ENCODE peak calls at places on chromosomes 16 and 17, in eight cellular contexts. J, D, N, G, L, K, C and I are unnamed samples.

GRCh38 chr16:30340621-30341020 is 14.5 kb downstream of the CD2BP2 start:
- DNase-seq in J (no peak), D (no peak), N (no peak), G (no peak), L (no peak), K (no peak), C (no peak), I (no peak)

GRCh38 chr17:57377094-57377493 is 120.8 kb downstream of the MSI2 start:
- DNase-seq in J (no peak), D (no peak), N (no peak), G (no peak), L (no peak), K (no peak), C (no peak), I (no peak)

GRCh38 chr17:19332371-19333131 is 30.0 kb downstream of the B9D1 start:
- DNase-seq in J (no peak), D (peak; percentile 61), N (peak; percentile 22), G (no peak), L (no peak), K (peak; percentile 52), C (no peak), I (no peak)

GRCh38 chr16:86734559-86735480 is 156.5 kb downstream of the FOXL1 start:
- DNase-seq in J (no peak), D (peak; percentile 32), N (no peak), G (no peak), L (peak; percentile 41), K (no peak), C (no peak), I (no peak)

GRCh38 chr16:56101480-56101879 is 89.8 kb upstream of the GNAO1 start:
- DNase-seq in J (no peak), D (no peak), N (no peak), G (no peak), L (no peak), K (no peak), C (no peak), I (no peak)

GRCh38 chr16:4369006-4369766 is 2.5 kb upstream of the VASN start:
- DNase-seq in J (no peak), D (no peak), N (no peak), G (no peak), L (no peak), K (no peak), C (no peak), I (no peak)

GRCh38 chr16:54633943-54634362 is 296.7 kb upstream of the IRX5 start:
- DNase-seq in J (no peak), D (no peak), N (no peak), G (no peak), L (peak; percentile 28), K (no peak), C (no peak), I (no peak)

GRCh38 chr17:80423536-80424225 is 8.7 kb downstream of the ENDOV start:
- DNase-seq in J (no peak), D (no peak), N (no peak), G (no peak), L (no peak), K (no peak), C (no peak), I (no peak)

GRCh38 chr17:40980117-40980516 is 4.0 kb downstream of the KRT40 start:
- DNase-seq in J (no peak), D (no peak), N (no peak), G (no peak), L (no peak), K (no peak), C (no peak), I (no peak)

GRCh38 chr16:67993207-67994036 is 5.9 kb downstream of the DPEP2 start:
- DNase-seq in J (peak; percentile 86), D (peak; percentile 90), N (peak; percentile 90), G (peak; percentile 79), L (peak; percentile 78), K (peak; percentile 96), C (no peak), I (peak; percentile 46)

GRCh38 chr16:84396537-84397008 is 28.2 kb downstream of the ATP2C2 start:
- DNase-seq in J (no peak), D (no peak), N (no peak), G (no peak), L (no peak), K (no peak), C (no peak), I (no peak)

GRCh38 chr16:81973737-81974136 is 37.5 kb downstream of the SDR42E1 start:
- DNase-seq in J (no peak), D (no peak), N (no peak), G (no peak), L (no peak), K (no peak), C (no peak), I (no peak)

GRCh38 chr16:46845952-46846351 is 15.0 kb upstream of the C16orf87 start:
- DNase-seq in J (no peak), D (no peak), N (no peak), G (no peak), L (no peak), K (no peak), C (no peak), I (no peak)

GRCh38 chr17:13931752-13932477 is 137.4 kb upstream of the COX10 start:
- DNase-seq in J (peak; percentile 41), D (peak; percentile 88), N (no peak), G (no peak), L (no peak), K (no peak), C (peak; percentile 16), I (no peak)

GRCh38 chr17:30082807-30083206 is 33.8 kb upstream of the NSRP1 start:
- DNase-seq in J (no peak), D (no peak), N (no peak), G (no peak), L (no peak), K (no peak), C (no peak), I (no peak)

GRCh38 chr17:17884281-17885028 is 47.7 kb upstream of the SREBF1 start:
- DNase-seq in J (no peak), D (no peak), N (no peak), G (no peak), L (no peak), K (no peak), C (no peak), I (no peak)

GRCh38 chr17:382644-383533 is 30.3 kb upstream of the RPH3AL start:
- DNase-seq in J (no peak), D (peak; percentile 78), N (no peak), G (no peak), L (no peak), K (no peak), C (peak; percentile 53), I (no peak)

GRCh38 chr16:30417447-30418349 is 10.3 kb downstream of the ZNF771 start:
- DNase-seq in J (peak; percentile 90), D (peak; percentile 92), N (peak; percentile 92), G (peak; percentile 83), L (peak; percentile 80), K (peak; percentile 93), C (peak; percentile 33), I (peak; percentile 79)

GRCh38 chr16:66720766-66721165 is 24.2 kb upstream of the CMTM4 start:
- DNase-seq in J (no peak), D (no peak), N (no peak), G (no peak), L (no peak), K (no peak), C (no peak), I (no peak)

GRCh38 chr17:58402047-58402446 is 15.3 kb downstream of the RNF43 start:
- DNase-seq in J (no peak), D (no peak), N (peak; percentile 8), G (no peak), L (no peak), K (no peak), C (no peak), I (no peak)

GRCh38 chr16:80273635-80274538 is 266.9 kb upstream of the DYNLRB2 start:
- DNase-seq in J (no peak), D (no peak), N (no peak), G (no peak), L (no peak), K (no peak), C (peak; percentile 40), I (no peak)

GRCh38 chr16:56950881-56951771 is 10.6 kb upstream of the CETP start:
- DNase-seq in J (peak; percentile 61), D (peak; percentile 75), N (peak; percentile 68), G (peak; percentile 30), L (peak; percentile 59), K (peak; percentile 83), C (no peak), I (peak; percentile 34)

GRCh38 chr16:80671281-80671849 is 130.6 kb downstream of the DYNLRB2 start:
- DNase-seq in J (no peak), D (no peak), N (no peak), G (no peak), L (no peak), K (no peak), C (no peak), I (no peak)

GRCh38 chr17:66466933-66467367 is 164.5 kb downstream of the PRKCA start:
- DNase-seq in J (no peak), D (peak; percentile 74), N (peak; percentile 53), G (peak; percentile 25), L (no peak), K (peak; percentile 68), C (peak; percentile 97), I (no peak)

GRCh38 chr17:4506892-4507291 is 8.2 kb downstream of the SPNS2 start:
- DNase-seq in J (no peak), D (no peak), N (no peak), G (no peak), L (no peak), K (no peak), C (no peak), I (no peak)

GRCh38 chr17:7280519-7281073 is 922 bp upstream of the SLC2A4 start:
- DNase-seq in J (peak; percentile 89), D (peak; percentile 91), N (peak; percentile 88), G (peak; percentile 75), L (peak; percentile 82), K (peak; percentile 93), C (no peak), I (peak; percentile 61)

GRCh38 chr16:77585852-77586251 is 136.5 kb upstream of the NUDT7 start:
- DNase-seq in J (no peak), D (no peak), N (no peak), G (no peak), L (no peak), K (no peak), C (no peak), I (no peak)

GRCh38 chr17:36937001-36937960 is at the start of gene LHX1:
- DNase-seq in J (no peak), D (no peak), N (no peak), G (no peak), L (no peak), K (peak; percentile 62), C (no peak), I (no peak)

GRCh38 chr17:16027708-16028584 is 28.3 kb downstream of the TTC19 start:
- DNase-seq in J (no peak), D (no peak), N (peak; percentile 58), G (peak; percentile 28), L (no peak), K (peak; percentile 59), C (peak; percentile 76), I (no peak)

GRCh38 chr17:40323731-40324650 is 15.0 kb downstream of the RARA start:
- DNase-seq in J (peak; percentile 60), D (peak; percentile 83), N (peak; percentile 82), G (peak; percentile 67), L (no peak), K (peak; percentile 78), C (no peak), I (no peak)

GRCh38 chr17:48970224-48970623 is 1.8 kb upstream of the GIP start:
- DNase-seq in J (no peak), D (peak; percentile 47), N (no peak), G (no peak), L (no peak), K (no peak), C (no peak), I (no peak)

GRCh38 chr17:284676-285355 is 67.8 kb downstream of the RPH3AL start:
- DNase-seq in J (no peak), D (peak; percentile 57), N (no peak), G (no peak), L (no peak), K (no peak), C (no peak), I (no peak)

GRCh38 chr16:17313085-17313611 is 157.6 kb downstream of the XYLT1 start:
- DNase-seq in J (peak; percentile 31), D (peak; percentile 98), N (no peak), G (no peak), L (peak; percentile 34), K (no peak), C (peak; percentile 46), I (no peak)

GRCh38 chr16:70770968-70771552 is 29.9 kb downstream of the VAC14 start:
- DNase-seq in J (peak; percentile 57), D (no peak), N (peak; percentile 63), G (peak; percentile 10), L (peak; percentile 79), K (peak; percentile 90), C (no peak), I (peak; percentile 18)